ENCODE peak calls at places on chromosome 2, in four cellular contexts. B is IMR-90, N is K562, G is GM23248. I is an unnamed sample. For H4K20me1, the result is how much of the 10 kb centered on the place peaks cover.

GRCh38 chr2:181456660-181457120 is 496 bp upstream of the ITGA4 start:
- DNase-seq in N (no peak), G (peak), B (peak), I (peak)

GRCh38 chr2:241645915-241646250 is 8.4 kb downstream of the ATG4B start:
- DNase-seq in B (no peak), N (no peak), G (no peak), I (no peak)

GRCh38 chr2:7634370-7634769 is 717.2 kb downstream of the RNF144A start:
- DNase-seq in N (no peak), G (no peak), B (no peak), I (no peak)

GRCh38 chr2:26245231-26245732 is 543 bp downstream of the HADHB start:
- DNase-seq in N (peak), G (peak), B (peak), I (peak)

GRCh38 chr2:180291060-180291459 is 284.0 kb upstream of the CWC22 start:
- DNase-seq in G (peak), B (peak), N (no peak), I (no peak)

GRCh38 chr2:188414412-188414811 is 122.7 kb downstream of the GULP1 start:
- DNase-seq in B (peak), G (peak), N (no peak), I (no peak)

GRCh38 chr2:170221317-170222288 is 43.7 kb downstream of the MYO3B start:
- DNase-seq in G (no peak), B (peak), N (no peak), I (no peak)

GRCh38 chr2:1339757-1340515 is 73.3 kb upstream of the TPO start:
- DNase-seq in B (no peak), G (no peak), N (no peak), I (no peak)

GRCh38 chr2:68971591-68972231 is 2.7 kb upstream of the GKN1 start:
- DNase-seq in B (peak), G (peak), N (no peak), I (no peak)

GRCh38 chr2:118832791-118833715 is 14.4 kb downstream of the EN1 start:
- DNase-seq in G (no peak), N (no peak), B (no peak), I (no peak)
- H4K20me1 ChIP-seq in G (under half), N (under half), B (under half), I (under half)

DNA sequence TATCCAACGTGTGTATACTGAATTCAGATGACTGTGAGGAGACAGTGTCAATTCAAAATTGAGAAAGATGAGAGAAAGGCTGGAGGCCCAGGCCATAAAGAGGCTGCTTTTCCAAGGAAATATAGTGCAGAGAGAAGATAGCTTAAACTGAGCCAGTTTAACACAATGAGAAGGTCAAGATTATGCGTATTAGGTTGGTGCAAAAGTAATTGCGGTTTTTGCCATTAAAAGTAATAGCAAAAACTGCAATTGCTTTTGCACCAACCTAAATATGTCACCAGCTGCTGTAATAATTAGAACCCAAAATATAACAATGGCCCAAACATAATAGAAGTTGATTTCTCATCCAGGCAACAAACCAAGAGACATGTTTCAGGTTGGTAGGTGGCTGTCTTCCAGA is 148.7 kb upstream of the ATP5MC3 start:
- DNase-seq in N (no peak), G (no peak), B (no peak), I (no peak)
- H2AFZ ChIP-seq in N (no peak), G (no peak), B (no peak), I (no peak)

DNA sequence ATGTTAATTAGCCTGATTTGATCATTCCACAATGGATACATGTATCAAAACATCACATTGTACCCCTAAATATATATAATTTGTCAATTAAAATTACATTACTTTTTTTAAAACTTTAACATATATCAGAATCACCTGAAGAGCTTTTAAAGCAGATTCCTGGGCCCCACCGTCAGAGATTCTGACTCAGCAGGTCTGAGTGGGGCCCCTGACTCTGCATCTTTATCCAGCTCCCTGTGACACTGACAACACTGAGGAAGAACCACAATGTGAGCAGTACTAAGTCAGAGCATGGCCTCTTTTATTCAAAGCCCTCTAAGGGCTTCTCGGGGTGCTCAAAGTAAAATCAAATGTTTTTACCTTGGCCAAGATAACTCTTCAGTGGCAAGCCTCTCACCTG is 9.7 kb downstream of the KIDINS220 start:
- DNase-seq in N (peak), G (no peak), B (no peak), I (no peak)
- H4K20me1 ChIP-seq in N (under half), G (under half), B (under half), I (under half)

DNA sequence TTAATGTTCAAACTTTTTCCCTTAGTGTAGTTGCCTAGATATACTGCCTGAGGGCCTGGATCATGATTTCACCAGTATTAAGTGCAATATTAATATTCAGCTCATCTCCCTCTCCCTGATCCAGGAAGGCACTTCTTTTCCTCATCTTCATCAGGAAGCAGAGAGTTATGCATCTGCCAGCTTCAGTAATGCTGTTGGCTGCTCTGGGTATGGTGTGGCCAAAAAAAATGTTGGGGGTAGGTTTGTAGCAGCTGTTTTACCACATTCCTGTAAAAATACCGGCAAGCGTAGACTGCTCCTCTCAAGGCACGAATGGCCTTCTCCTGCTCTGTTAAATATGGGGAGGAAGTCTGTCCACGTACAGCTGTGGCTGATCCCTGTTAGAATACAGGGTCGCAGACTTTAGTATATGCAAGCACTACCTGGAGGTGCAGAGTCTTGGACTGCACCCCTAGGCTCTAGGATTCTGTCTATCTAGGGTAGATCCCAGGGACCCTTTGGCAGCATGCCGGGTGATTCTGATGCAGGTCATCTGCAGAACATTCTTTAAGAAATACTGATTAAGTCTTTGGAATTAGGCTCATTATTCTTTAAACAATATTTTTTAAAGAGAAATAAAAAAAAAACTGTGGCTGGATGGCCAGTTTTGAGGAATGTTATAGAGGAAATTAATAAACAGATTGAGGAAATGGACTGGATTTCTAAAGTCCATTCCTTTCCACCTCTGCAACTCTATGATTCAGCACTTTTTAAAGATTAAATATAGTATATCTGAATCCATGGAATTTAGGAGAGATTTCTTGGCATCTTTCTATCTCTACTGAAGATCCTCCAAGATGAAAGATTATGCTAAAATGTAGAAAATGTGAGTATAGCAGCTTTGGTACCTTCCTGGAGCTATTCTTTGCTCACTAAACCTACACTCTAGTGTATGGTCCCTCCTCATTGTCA is 21.0 kb upstream of the GLS start:
- DNase-seq in N (no peak), G (peak), B (peak), I (no peak)
- H2AFZ ChIP-seq in N (no peak), G (peak), B (peak), I (no peak)

GRCh38 chr2:46722142-46722541 is 193.5 kb downstream of the MCFD2 start:
- DNase-seq in N (no peak), B (no peak), G (no peak), I (no peak)
- H4K20me1 ChIP-seq in N (under half), B (half or more), G (half or more), I (under half)

GRCh38 chr2:203664029-203664755 is 42.2 kb upstream of the CD28 start:
- DNase-seq in G (no peak), N (no peak), B (no peak), I (no peak)
- H2AFZ ChIP-seq in G (no peak), N (no peak), B (no peak), I (no peak)

GRCh38 chr2:63879876-63880433 is 38.3 kb downstream of the UGP2 start:
- DNase-seq in B (no peak), N (no peak), G (no peak), I (no peak)

GRCh38 chr2:63880603-63881002 is 38.9 kb downstream of the UGP2 start:
- DNase-seq in B (no peak), N (no peak), G (no peak), I (no peak)

GRCh38 chr2:63882395-63883130 is 40.9 kb downstream of the UGP2 start:
- DNase-seq in G (no peak), B (no peak), N (no peak), I (no peak)

GRCh38 chr2:63878486-63878885 is 36.8 kb downstream of the UGP2 start:
- DNase-seq in N (no peak), B (no peak), G (no peak), I (no peak)

DNA sequence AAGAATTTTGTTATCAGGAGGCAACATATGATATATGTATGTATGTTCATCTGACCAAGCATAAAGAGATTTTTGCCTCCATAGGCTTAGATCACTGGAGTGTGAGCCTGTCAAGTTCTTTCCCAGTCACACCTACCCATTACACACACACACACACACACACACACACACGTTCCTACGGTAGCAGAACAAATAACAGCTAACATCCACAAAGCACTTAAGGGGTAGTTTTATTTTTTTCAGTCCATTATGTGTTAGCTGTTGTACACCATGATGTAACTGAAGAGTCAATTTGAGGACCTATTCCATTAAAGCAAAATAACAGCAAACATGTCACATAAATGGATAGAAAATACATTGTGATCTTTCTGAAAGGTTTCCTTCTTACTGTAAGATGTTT is 39.5 kb downstream of the UGP2 start:
- DNase-seq in G (no peak), B (no peak), N (no peak), I (no peak)
- H4K20me1 ChIP-seq in G (under half), B (under half), N (under half), I (under half)

GRCh38 chr2:201618744-201619654 is 24.3 kb downstream of the TMEM237 start:
- DNase-seq in B (peak), N (peak), G (peak), I (no peak)
- H2AFZ ChIP-seq in B (peak), N (peak), G (peak), I (no peak)

DNA sequence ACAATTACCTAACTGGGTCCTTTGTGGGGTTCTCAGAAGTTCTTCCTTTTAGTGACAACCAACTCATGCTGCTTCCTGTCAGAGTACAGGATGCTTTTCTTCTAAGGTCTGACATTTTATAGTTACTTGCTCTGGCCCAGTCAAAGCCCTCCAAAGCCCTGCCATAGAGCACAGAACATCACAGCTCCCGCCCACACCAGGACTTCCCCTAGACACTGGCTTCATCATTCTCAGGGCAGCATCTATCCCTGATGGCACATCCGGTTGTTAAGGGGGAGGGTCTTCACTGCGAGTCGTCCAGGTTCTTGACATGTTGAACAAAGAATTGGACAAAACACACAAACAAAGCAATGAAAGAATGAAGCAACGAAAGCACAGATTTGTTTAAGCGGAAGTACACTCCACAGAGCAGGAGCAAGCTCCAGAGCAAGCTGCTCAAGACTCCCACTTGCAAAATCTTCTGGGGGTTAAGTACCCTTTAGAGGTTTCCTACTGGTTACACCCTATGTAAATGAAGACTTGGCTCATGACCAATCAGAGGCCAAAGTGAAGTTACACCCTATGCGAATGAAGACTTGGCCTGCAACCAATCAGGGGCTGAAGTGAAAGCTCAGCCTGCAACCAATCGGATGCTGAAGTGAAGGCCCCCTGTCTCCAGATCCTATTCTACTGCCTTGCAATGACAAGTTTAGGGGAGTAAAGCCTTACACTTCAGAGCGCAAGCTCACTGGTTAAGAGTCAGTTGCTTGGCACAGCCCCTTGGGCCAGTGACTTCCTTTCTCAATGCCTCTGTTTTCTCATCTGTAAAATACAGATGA is 79.0 kb downstream of the HDAC4 start:
- DNase-seq in B (no peak), N (peak), G (no peak), I (peak)
- H4K20me1 ChIP-seq in B (under half), N (under half), G (under half), I (under half)

DNA sequence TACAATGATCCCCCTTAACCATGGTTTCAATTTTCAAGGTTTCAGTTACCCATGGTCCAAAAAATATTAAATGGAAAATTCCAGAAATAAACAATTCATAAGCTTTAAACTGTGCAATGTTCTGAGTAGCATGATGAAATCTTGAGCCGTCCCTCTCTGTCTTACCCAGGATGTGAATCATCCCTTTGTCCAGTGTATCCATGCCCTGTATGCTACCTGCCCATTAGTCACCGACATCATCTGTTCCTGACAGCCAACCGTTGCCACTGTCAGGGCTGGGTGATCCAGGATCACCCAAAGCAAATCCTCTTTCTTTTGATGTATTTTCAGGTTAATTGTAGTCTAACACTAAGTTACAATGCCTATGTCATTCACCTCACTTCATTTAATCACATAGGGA is 15.7 kb upstream of the OLA1 start:
- DNase-seq in B (peak), G (peak), N (peak), I (no peak)
- H2AFZ ChIP-seq in B (no peak), G (peak), N (no peak), I (no peak)

I was measured in Karpas-422.